ENCODE peak calls at places on chromosome 19, in five cellular contexts. S is stimulated activated CD4-positive, alpha-beta T cell treated with anti-CD3 and anti-CD28 coated beads, TNF-alpha, amount 100 ng/mL, for 1 hour; T is pancreas; W is HS-5; E is activated CD8-positive, alpha-beta memory T cell treated with anti-CD3 and anti-CD28 coated beads, Interleukin-2, amount 50 U/mL, for 48 hours. Q is an unnamed sample.

GRCh38 chr19:38989066-38989605 is 13.6 kb upstream of the FBXO17 start:
- DNase-seq in S (no peak), T (no peak), W (no peak), E (no peak), Q (no peak)

GRCh38 chr19:56141416-56141992 is 417 bp downstream of the ZNF444 start:
- DNase-seq in S (no peak), T (no peak), W (no peak), E (peak; percentile 66), Q (no peak)

GRCh38 chr19:1590641-1591397 is 1.8 kb downstream of the MBD3 start:
- DNase-seq in S (no peak), T (no peak), W (no peak), E (peak; percentile 74), Q (no peak)

GRCh38 chr19:31121501-31121900 is 227.7 kb downstream of the TSHZ3 start:
- DNase-seq in S (no peak), T (no peak), W (no peak), E (no peak), Q (no peak)

GRCh38 chr19:43526884-43527859 is at the start of gene ETHE1:
- DNase-seq in S (no peak), T (peak; percentile 77), W (peak; percentile 29), E (peak; percentile 91), Q (peak; percentile 53)

GRCh38 chr19:4086336-4086953 is 19.7 kb upstream of the ZBTB7A start:
- DNase-seq in S (no peak), T (no peak), W (no peak), E (no peak), Q (no peak)

GRCh38 chr19:948842-949496 is 23.1 kb downstream of the ARID3A start:
- DNase-seq in S (no peak), T (no peak), W (no peak), E (no peak), Q (no peak)

GRCh38 chr19:38665950-38666661 is 18.7 kb downstream of the ACTN4 start:
- DNase-seq in S (no peak), T (peak; percentile 78), W (no peak), E (no peak), Q (no peak)

GRCh38 chr19:14699641-14700040 is 9.8 kb downstream of the ZNF333 start:
- DNase-seq in S (no peak), T (no peak), W (no peak), E (no peak), Q (no peak)

GRCh38 chr19:13868663-13869062 is 8.3 kb upstream of the NANOS3 start:
- DNase-seq in S (no peak), T (no peak), W (no peak), E (no peak), Q (no peak)

GRCh38 chr19:8324186-8325050 is 3.1 kb downstream of the RPS28 start:
- DNase-seq in S (no peak), T (no peak), W (no peak), E (peak; percentile 69), Q (no peak)

GRCh38 chr19:1173160-1173844 is 766 bp downstream of the SBNO2 start:
- DNase-seq in S (no peak), T (no peak), W (no peak), E (peak; percentile 68), Q (no peak)

GRCh38 chr19:15702590-15702930 is 25.3 kb upstream of the OR10H2 start:
- DNase-seq in S (no peak), T (peak; percentile 41), W (no peak), E (no peak), Q (no peak)

GRCh38 chr19:8352134-8352827 is 9.2 kb upstream of the KANK3 start:
- DNase-seq in S (no peak), T (no peak), W (no peak), E (no peak), Q (no peak)

GRCh38 chr19:18427752-18428131 is 8.5 kb downstream of the SSBP4 start:
- DNase-seq in S (no peak), T (no peak), W (no peak), E (no peak), Q (no peak)

GRCh38 chr19:2474232-2475017 is 1.5 kb upstream of the GADD45B start:
- DNase-seq in S (peak; percentile 61), T (peak; percentile 80), W (no peak), E (peak; percentile 97), Q (peak; percentile 86)

GRCh38 chr19:35022460-35022859 is 7.8 kb upstream of the SCN1B start:
- DNase-seq in S (no peak), T (no peak), W (no peak), E (no peak), Q (no peak)

GRCh38 chr19:6890938-6891337 is 3.6 kb downstream of the ADGRE1 start:
- DNase-seq in S (no peak), T (no peak), W (no peak), E (no peak), Q (peak; percentile 2)

GRCh38 chr19:44741258-44741731 is 7.2 kb upstream of the BCL3 start:
- DNase-seq in S (no peak), T (no peak), W (no peak), E (no peak), Q (no peak)

GRCh38 chr19:54030895-54031586 is 32.7 kb downstream of the VSTM1 start:
- DNase-seq in S (no peak), T (no peak), W (no peak), E (no peak), Q (no peak)

GRCh38 chr19:49489601-49490167 is 2.3 kb downstream of the RPL13A start:
- DNase-seq in S (no peak), T (no peak), W (no peak), E (peak; percentile 79), Q (no peak)

GRCh38 chr19:4987286-4987685 is 18.4 kb downstream of the KDM4B start:
- DNase-seq in S (no peak), T (no peak), W (no peak), E (no peak), Q (no peak)

GRCh38 chr19:47778089-47778953 is at the start of gene SELENOW:
- DNase-seq in S (peak; percentile 36), T (peak; percentile 74), W (peak; percentile 53), E (peak; percentile 89), Q (peak; percentile 62)

GRCh38 chr19:50252111-50252886 is 48.9 kb downstream of the MYH14 start:
- DNase-seq in S (no peak), T (no peak), W (no peak), E (peak; percentile 85), Q (peak; percentile 10)

GRCh38 chr19:56476093-56476492 is 1.1 kb downstream of the ZNF667 start:
- DNase-seq in S (no peak), T (no peak), W (no peak), E (no peak), Q (no peak)

GRCh38 chr19:6116749-6117430 is 6.6 kb upstream of the RFX2 start:
- DNase-seq in S (no peak), T (no peak), W (no peak), E (no peak), Q (no peak)

GRCh38 chr19:27858981-27859581 is 1353.9 kb downstream of the UQCRFS1 start:
- DNase-seq in S (no peak), T (no peak), W (no peak), E (no peak), Q (no peak)

GRCh38 chr19:47390533-47391488 is 28.5 kb downstream of the MEIS3 start:
- DNase-seq in S (no peak), T (no peak), W (no peak), E (no peak), Q (no peak)

GRCh38 chr19:3507371-3508120 is 1.4 kb downstream of the FZR1 start:
- DNase-seq in S (no peak), T (peak; percentile 56), W (no peak), E (no peak), Q (no peak)

GRCh38 chr19:41698746-41699230 is 9.6 kb upstream of the CEACAM5 start:
- DNase-seq in S (no peak), T (peak; percentile 23), W (no peak), E (no peak), Q (no peak)

GRCh38 chr19:28727133-28727834 is 485.7 kb downstream of the UQCRFS1 start:
- DNase-seq in S (no peak), T (peak; percentile 34), W (no peak), E (no peak), Q (no peak)

GRCh38 chr19:44863990-44864389 is 17.9 kb downstream of the NECTIN2 start:
- DNase-seq in S (no peak), T (no peak), W (no peak), E (no peak), Q (no peak)

GRCh38 chr19:4719499-4719866 is 4.2 kb downstream of the DPP9 start:
- DNase-seq in S (no peak), T (no peak), W (no peak), E (no peak), Q (no peak)

GRCh38 chr19:23474172-23474571 is 78.9 kb upstream of the ZNF91 start:
- DNase-seq in S (no peak), T (no peak), W (no peak), E (no peak), Q (no peak)

GRCh38 chr19:1653300-1653628 is 849 bp upstream of the TCF3 start:
- DNase-seq in S (no peak), T (no peak), W (no peak), E (no peak), Q (no peak)

GRCh38 chr19:18143902-18144301 is 9.1 kb upstream of the PIK3R2 start:
- DNase-seq in S (no peak), T (no peak), W (no peak), E (no peak), Q (no peak)

GRCh38 chr19:43589680-43590079 is 6.3 kb downstream of the IRGQ start:
- DNase-seq in S (no peak), T (no peak), W (no peak), E (no peak), Q (no peak)

GRCh38 chr19:43765109-43765876 is 10.5 kb upstream of the SMG9 start:
- DNase-seq in S (peak; percentile 28), T (no peak), W (peak; percentile 94), E (peak; percentile 88), Q (peak; percentile 42)

GRCh38 chr19:2223959-2224358 is 12.2 kb downstream of the PLEKHJ1 start:
- DNase-seq in S (no peak), T (no peak), W (no peak), E (no peak), Q (no peak)